ENCODE peak calls at places on chromosomes 16 and 17, in nine cellular contexts. One of them, this sample, is unnamed.
A peak's percentile ranks its signal among the peaks of the same experiment; 100 is the strongest.

GRCh38 chr17:7380321-7380720 is 568 bp upstream of the TNK1 start:
- DNase-seq in stimulated activated CD8-positive, alpha-beta memory T cell treated with anti-CD3 and anti-CD28 coated beads, Interleukin-15, amount 100 ng/mL, for 1 hour: no peak
- DNase-seq in fibroblast of lung: peak; percentile 37
- DNase-seq in RWPE1: no peak
- DNase-seq in OCI-LY7: no peak
- DNase-seq in iPS DF 6.9: no peak
- DNase-seq in HFFc6: peak; percentile 18
- DNase-seq in stimulated activated CD4-positive, alpha-beta T cell treated with anti-CD3 and anti-CD28 coated beads, Interleukin-1b, Interleukin-23, amount 100 ng/mL, for 4 hours: no peak
- DNase-seq in amniotic stem cell: no peak
- DNase-seq in this sample: no peak

GRCh38 chr16:88651276-88651988 is 579 bp upstream of the CYBA start:
- DNase-seq in stimulated activated CD8-positive, alpha-beta memory T cell treated with anti-CD3 and anti-CD28 coated beads, Interleukin-15, amount 100 ng/mL, for 1 hour: no peak
- DNase-seq in fibroblast of lung: no peak
- DNase-seq in RWPE1: no peak
- DNase-seq in OCI-LY7: peak; percentile 97
- DNase-seq in iPS DF 6.9: no peak
- DNase-seq in HFFc6: no peak
- DNase-seq in stimulated activated CD4-positive, alpha-beta T cell treated with anti-CD3 and anti-CD28 coated beads, Interleukin-1b, Interleukin-23, amount 100 ng/mL, for 4 hours: peak; percentile 56
- DNase-seq in amniotic stem cell: no peak
- DNase-seq in this sample: no peak

GRCh38 chr17:53490447-53490968 is 332.2 kb upstream of the KIF2B start:
- DNase-seq in stimulated activated CD8-positive, alpha-beta memory T cell treated with anti-CD3 and anti-CD28 coated beads, Interleukin-15, amount 100 ng/mL, for 1 hour: no peak
- DNase-seq in fibroblast of lung: no peak
- DNase-seq in RWPE1: no peak
- DNase-seq in OCI-LY7: no peak
- DNase-seq in iPS DF 6.9: no peak
- DNase-seq in HFFc6: no peak
- DNase-seq in stimulated activated CD4-positive, alpha-beta T cell treated with anti-CD3 and anti-CD28 coated beads, Interleukin-1b, Interleukin-23, amount 100 ng/mL, for 4 hours: no peak
- DNase-seq in amniotic stem cell: no peak
- DNase-seq in this sample: no peak

GRCh38 chr16:67185866-67186134 is 2.0 kb upstream of the MATCAP1 start:
- DNase-seq in stimulated activated CD8-positive, alpha-beta memory T cell treated with anti-CD3 and anti-CD28 coated beads, Interleukin-15, amount 100 ng/mL, for 1 hour: no peak
- DNase-seq in fibroblast of lung: no peak
- DNase-seq in RWPE1: no peak
- DNase-seq in OCI-LY7: no peak
- DNase-seq in iPS DF 6.9: no peak
- DNase-seq in HFFc6: no peak
- DNase-seq in stimulated activated CD4-positive, alpha-beta T cell treated with anti-CD3 and anti-CD28 coated beads, Interleukin-1b, Interleukin-23, amount 100 ng/mL, for 4 hours: no peak
- DNase-seq in amniotic stem cell: no peak
- DNase-seq in this sample: no peak

GRCh38 chr17:59505610-59506276 is 59.7 kb upstream of the DHX40 start:
- DNase-seq in stimulated activated CD8-positive, alpha-beta memory T cell treated with anti-CD3 and anti-CD28 coated beads, Interleukin-15, amount 100 ng/mL, for 1 hour: no peak
- DNase-seq in fibroblast of lung: no peak
- DNase-seq in RWPE1: peak; percentile 69
- DNase-seq in OCI-LY7: no peak
- DNase-seq in iPS DF 6.9: no peak
- DNase-seq in HFFc6: no peak
- DNase-seq in stimulated activated CD4-positive, alpha-beta T cell treated with anti-CD3 and anti-CD28 coated beads, Interleukin-1b, Interleukin-23, amount 100 ng/mL, for 4 hours: no peak
- DNase-seq in amniotic stem cell: no peak
- DNase-seq in this sample: no peak

GRCh38 chr17:7655541-7655840 is 4.8 kb downstream of the ATP1B2 start:
- DNase-seq in stimulated activated CD8-positive, alpha-beta memory T cell treated with anti-CD3 and anti-CD28 coated beads, Interleukin-15, amount 100 ng/mL, for 1 hour: no peak
- DNase-seq in fibroblast of lung: no peak
- DNase-seq in RWPE1: no peak
- DNase-seq in OCI-LY7: no peak
- DNase-seq in iPS DF 6.9: no peak
- DNase-seq in HFFc6: no peak
- DNase-seq in stimulated activated CD4-positive, alpha-beta T cell treated with anti-CD3 and anti-CD28 coated beads, Interleukin-1b, Interleukin-23, amount 100 ng/mL, for 4 hours: no peak
- DNase-seq in amniotic stem cell: no peak
- DNase-seq in this sample: no peak

GRCh38 chr17:47741109-47741792 is 8.2 kb downstream of the TBX21 start:
- DNase-seq in stimulated activated CD8-positive, alpha-beta memory T cell treated with anti-CD3 and anti-CD28 coated beads, Interleukin-15, amount 100 ng/mL, for 1 hour: no peak
- DNase-seq in fibroblast of lung: no peak
- DNase-seq in RWPE1: no peak
- DNase-seq in OCI-LY7: no peak
- DNase-seq in iPS DF 6.9: no peak
- DNase-seq in HFFc6: no peak
- DNase-seq in stimulated activated CD4-positive, alpha-beta T cell treated with anti-CD3 and anti-CD28 coated beads, Interleukin-1b, Interleukin-23, amount 100 ng/mL, for 4 hours: no peak
- DNase-seq in amniotic stem cell: no peak
- DNase-seq in this sample: no peak

GRCh38 chr17:35747540-35748017 is 5.5 kb downstream of the GAS2L2 start:
- DNase-seq in stimulated activated CD8-positive, alpha-beta memory T cell treated with anti-CD3 and anti-CD28 coated beads, Interleukin-15, amount 100 ng/mL, for 1 hour: peak; percentile 71
- DNase-seq in fibroblast of lung: peak; percentile 83
- DNase-seq in RWPE1: peak; percentile 78
- DNase-seq in OCI-LY7: peak; percentile 79
- DNase-seq in iPS DF 6.9: peak; percentile 86
- DNase-seq in HFFc6: peak; percentile 59
- DNase-seq in stimulated activated CD4-positive, alpha-beta T cell treated with anti-CD3 and anti-CD28 coated beads, Interleukin-1b, Interleukin-23, amount 100 ng/mL, for 4 hours: peak; percentile 66
- DNase-seq in amniotic stem cell: peak; percentile 32
- DNase-seq in this sample: peak; percentile 48

GRCh38 chr16:26983426-26983825 is 83.3 kb upstream of the C16orf82 start:
- DNase-seq in stimulated activated CD8-positive, alpha-beta memory T cell treated with anti-CD3 and anti-CD28 coated beads, Interleukin-15, amount 100 ng/mL, for 1 hour: no peak
- DNase-seq in fibroblast of lung: peak; percentile 46
- DNase-seq in RWPE1: no peak
- DNase-seq in OCI-LY7: no peak
- DNase-seq in iPS DF 6.9: no peak
- DNase-seq in HFFc6: peak; percentile 42
- DNase-seq in stimulated activated CD4-positive, alpha-beta T cell treated with anti-CD3 and anti-CD28 coated beads, Interleukin-1b, Interleukin-23, amount 100 ng/mL, for 4 hours: no peak
- DNase-seq in amniotic stem cell: no peak
- DNase-seq in this sample: no peak

GRCh38 chr16:86834451-86835035 is 256.2 kb downstream of the FOXL1 start:
- DNase-seq in stimulated activated CD8-positive, alpha-beta memory T cell treated with anti-CD3 and anti-CD28 coated beads, Interleukin-15, amount 100 ng/mL, for 1 hour: no peak
- DNase-seq in fibroblast of lung: peak; percentile 67
- DNase-seq in RWPE1: no peak
- DNase-seq in OCI-LY7: no peak
- DNase-seq in iPS DF 6.9: peak; percentile 35
- DNase-seq in HFFc6: peak; percentile 82
- DNase-seq in stimulated activated CD4-positive, alpha-beta T cell treated with anti-CD3 and anti-CD28 coated beads, Interleukin-1b, Interleukin-23, amount 100 ng/mL, for 4 hours: no peak
- DNase-seq in amniotic stem cell: no peak
- DNase-seq in this sample: no peak

GRCh38 chr17:8922451-8922850 is 43.1 kb downstream of the PIK3R5 start:
- DNase-seq in stimulated activated CD8-positive, alpha-beta memory T cell treated with anti-CD3 and anti-CD28 coated beads, Interleukin-15, amount 100 ng/mL, for 1 hour: no peak
- DNase-seq in fibroblast of lung: peak; percentile 97
- DNase-seq in RWPE1: peak; percentile 72
- DNase-seq in OCI-LY7: no peak
- DNase-seq in iPS DF 6.9: no peak
- DNase-seq in HFFc6: peak; percentile 71
- DNase-seq in stimulated activated CD4-positive, alpha-beta T cell treated with anti-CD3 and anti-CD28 coated beads, Interleukin-1b, Interleukin-23, amount 100 ng/mL, for 4 hours: no peak
- DNase-seq in amniotic stem cell: peak; percentile 20
- DNase-seq in this sample: no peak

GRCh38 chr17:33647976-33648375 is 354.9 kb upstream of the ASIC2 start:
- DNase-seq in stimulated activated CD8-positive, alpha-beta memory T cell treated with anti-CD3 and anti-CD28 coated beads, Interleukin-15, amount 100 ng/mL, for 1 hour: no peak
- DNase-seq in fibroblast of lung: no peak
- DNase-seq in RWPE1: peak; percentile 30
- DNase-seq in OCI-LY7: peak; percentile 1
- DNase-seq in iPS DF 6.9: no peak
- DNase-seq in HFFc6: no peak
- DNase-seq in stimulated activated CD4-positive, alpha-beta T cell treated with anti-CD3 and anti-CD28 coated beads, Interleukin-1b, Interleukin-23, amount 100 ng/mL, for 4 hours: no peak
- DNase-seq in amniotic stem cell: no peak
- DNase-seq in this sample: no peak

GRCh38 chr16:81940781-81941560 is 70.3 kb downstream of the SDR42E1 start:
- DNase-seq in stimulated activated CD8-positive, alpha-beta memory T cell treated with anti-CD3 and anti-CD28 coated beads, Interleukin-15, amount 100 ng/mL, for 1 hour: no peak
- DNase-seq in fibroblast of lung: peak; percentile 73
- DNase-seq in RWPE1: peak; percentile 55
- DNase-seq in OCI-LY7: no peak
- DNase-seq in iPS DF 6.9: no peak
- DNase-seq in HFFc6: peak; percentile 67
- DNase-seq in stimulated activated CD4-positive, alpha-beta T cell treated with anti-CD3 and anti-CD28 coated beads, Interleukin-1b, Interleukin-23, amount 100 ng/mL, for 4 hours: no peak
- DNase-seq in amniotic stem cell: no peak
- DNase-seq in this sample: no peak

GRCh38 chr16:11133344-11133921 is 122.6 kb downstream of the SOCS1 start:
- DNase-seq in stimulated activated CD8-positive, alpha-beta memory T cell treated with anti-CD3 and anti-CD28 coated beads, Interleukin-15, amount 100 ng/mL, for 1 hour: no peak
- DNase-seq in fibroblast of lung: peak; percentile 96
- DNase-seq in RWPE1: peak; percentile 92
- DNase-seq in OCI-LY7: no peak
- DNase-seq in iPS DF 6.9: no peak
- DNase-seq in HFFc6: peak; percentile 94
- DNase-seq in stimulated activated CD4-positive, alpha-beta T cell treated with anti-CD3 and anti-CD28 coated beads, Interleukin-1b, Interleukin-23, amount 100 ng/mL, for 4 hours: no peak
- DNase-seq in amniotic stem cell: peak; percentile 84
- DNase-seq in this sample: no peak

GRCh38 chr17:60065867-60066266 is 12.9 kb downstream of the HEATR6 start:
- DNase-seq in stimulated activated CD8-positive, alpha-beta memory T cell treated with anti-CD3 and anti-CD28 coated beads, Interleukin-15, amount 100 ng/mL, for 1 hour: no peak
- DNase-seq in fibroblast of lung: no peak
- DNase-seq in RWPE1: no peak
- DNase-seq in OCI-LY7: no peak
- DNase-seq in iPS DF 6.9: no peak
- DNase-seq in HFFc6: peak; percentile 40
- DNase-seq in stimulated activated CD4-positive, alpha-beta T cell treated with anti-CD3 and anti-CD28 coated beads, Interleukin-1b, Interleukin-23, amount 100 ng/mL, for 4 hours: no peak
- DNase-seq in amniotic stem cell: no peak
- DNase-seq in this sample: no peak